ENCODE peak calls at places on chromosomes 4 and X, in nine cellular contexts. V, D, L, M, U, P, K, J and S are unnamed samples. For H3K9me3, the result is how much of the 10 kb centered on the place peaks cover.

GRCh38 chr4:7412586-7412975 is 22.1 kb downstream of the PSAPL1 start:
- DNase-seq in J (no peak), P (peak), D (no peak), M (peak), K (no peak), L (no peak), V (no peak), U (no peak), S (no peak)

GRCh38 chrX:19852014-19853005 is 35.1 kb downstream of the SH3KBP1 start:
- DNase-seq in M (no peak), J (peak), P (no peak), V (no peak), U (peak), L (no peak), K (no peak), D (peak), S (peak)

GRCh38 chr4:127771535-127772275 is 10.4 kb upstream of the HSPA4L start:
- DNase-seq in P (no peak), K (no peak), J (no peak), L (no peak), V (no peak), U (no peak), M (no peak), D (no peak), S (no peak)

GRCh38 chr4:112523764-112524505 is 8.0 kb upstream of the NEUROG2 start:
- DNase-seq in U (peak), M (peak), J (no peak), D (peak), P (peak), K (peak), L (peak), V (peak), S (peak)

GRCh38 chr4:173424899-173425805 is 26.2 kb upstream of the SCRG1 start:
- DNase-seq in L (no peak), J (peak), U (peak), P (no peak), K (no peak), V (no peak), M (no peak), D (no peak), S (no peak)

GRCh38 chr4:122652379-122652778 is 31.5 kb upstream of the IL21 start:
- DNase-seq in J (peak), P (no peak), L (peak), K (no peak), V (no peak), U (peak), M (no peak), D (no peak), S (peak)

GRCh38 chr4:38106301-38106700 is 146.1 kb downstream of the PTTG2 start:
- DNase-seq in J (peak), L (no peak), V (no peak), U (peak), M (no peak), K (no peak), D (no peak), P (no peak), S (no peak)

GRCh38 chrX:154648931-154649863 is 4.2 kb downstream of the CTAG2 start:
- DNase-seq in J (no peak), D (no peak), P (no peak), U (no peak), V (no peak), K (no peak), L (no peak), M (no peak), S (no peak)

GRCh38 chrX:10983526-10983925 is 127.6 kb upstream of the HCCS start:
- DNase-seq in J (no peak), L (no peak), U (no peak), M (no peak), D (no peak), V (no peak), K (no peak), P (no peak), S (no peak)

DNA sequence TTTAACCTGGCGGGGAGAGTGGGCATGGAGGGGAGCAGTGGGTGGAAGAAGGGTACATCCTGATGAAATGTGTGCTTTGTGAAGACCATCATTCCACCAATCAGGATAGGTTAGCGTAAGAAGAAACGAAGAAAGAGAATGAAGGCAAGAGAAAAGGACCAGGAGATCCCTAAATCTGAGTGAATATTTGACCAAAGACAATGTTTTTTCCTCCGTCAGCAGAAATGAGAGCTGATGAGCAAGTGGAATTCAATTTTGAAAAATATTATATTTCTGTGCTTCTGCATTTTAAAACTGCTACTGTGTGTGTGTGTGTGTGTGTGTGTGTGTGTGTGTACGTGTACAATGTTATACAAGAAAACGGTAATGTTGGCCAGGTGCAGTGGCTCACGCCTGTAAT is 58.3 kb upstream of the NOCT start:
- DNase-seq in P (no peak), M (no peak), D (no peak), U (no peak), V (no peak), K (no peak), J (no peak), L (no peak), S (no peak)
- H3K9me3 ChIP-seq in P (under half), M (under half), D (under half), U (under half), V (under half), K (under half), J (under half), L (under half), S (under half)

DNA sequence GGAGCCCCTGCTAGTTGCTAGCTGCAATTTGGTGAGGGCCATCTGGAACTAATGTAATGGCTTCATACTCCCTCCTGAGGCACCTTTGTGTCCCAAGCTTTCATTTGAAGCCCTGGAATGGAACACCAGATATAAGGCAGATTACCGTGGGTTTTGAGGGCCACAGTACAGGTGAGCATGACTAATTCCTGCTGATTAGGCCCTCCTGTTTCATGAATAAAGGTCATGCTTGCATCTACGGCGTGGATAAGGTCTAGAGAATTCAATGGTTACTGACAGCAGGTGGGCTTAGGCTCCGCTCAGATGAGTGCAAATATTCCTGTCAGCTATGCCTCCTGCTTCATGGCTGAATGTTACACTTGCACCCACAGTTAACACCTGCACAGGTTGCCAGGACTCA is 495.4 kb downstream of the NAP1L3 start:
- DNase-seq in V (no peak), K (no peak), U (no peak), P (no peak), J (no peak), D (no peak), M (no peak), L (no peak), S (no peak)
- H3K9me3 ChIP-seq in V (under half), K (under half), U (under half), P (under half), J (under half), D (under half), M (under half), L (under half), S (under half)

DNA sequence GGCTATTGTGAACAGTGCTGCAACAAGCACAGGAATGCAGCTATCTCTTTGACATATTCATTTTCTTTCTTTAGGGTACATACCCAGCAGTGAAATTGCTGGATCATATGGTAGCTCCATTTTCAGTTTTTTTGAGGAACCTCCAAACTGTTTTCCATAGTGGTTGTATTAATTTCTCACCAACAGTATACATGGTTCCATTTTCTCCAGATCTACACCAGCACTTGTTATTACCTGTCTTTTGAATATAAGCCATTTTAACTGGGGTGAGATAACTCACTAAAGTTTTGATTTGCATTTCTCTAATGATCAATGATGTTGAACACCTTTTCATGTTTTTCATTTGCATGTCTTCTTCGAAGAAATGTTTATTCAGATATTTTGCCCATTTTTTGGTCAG is 241.1 kb upstream of the AGTR2 start:
- DNase-seq in V (no peak), P (no peak), K (no peak), U (no peak), L (no peak), M (no peak), D (no peak), J (no peak), S (no peak)
- H3K9me3 ChIP-seq in V (under half), P (under half), K (under half), U (under half), L (under half), M (under half), D (under half), J (under half), S (under half)

DNA sequence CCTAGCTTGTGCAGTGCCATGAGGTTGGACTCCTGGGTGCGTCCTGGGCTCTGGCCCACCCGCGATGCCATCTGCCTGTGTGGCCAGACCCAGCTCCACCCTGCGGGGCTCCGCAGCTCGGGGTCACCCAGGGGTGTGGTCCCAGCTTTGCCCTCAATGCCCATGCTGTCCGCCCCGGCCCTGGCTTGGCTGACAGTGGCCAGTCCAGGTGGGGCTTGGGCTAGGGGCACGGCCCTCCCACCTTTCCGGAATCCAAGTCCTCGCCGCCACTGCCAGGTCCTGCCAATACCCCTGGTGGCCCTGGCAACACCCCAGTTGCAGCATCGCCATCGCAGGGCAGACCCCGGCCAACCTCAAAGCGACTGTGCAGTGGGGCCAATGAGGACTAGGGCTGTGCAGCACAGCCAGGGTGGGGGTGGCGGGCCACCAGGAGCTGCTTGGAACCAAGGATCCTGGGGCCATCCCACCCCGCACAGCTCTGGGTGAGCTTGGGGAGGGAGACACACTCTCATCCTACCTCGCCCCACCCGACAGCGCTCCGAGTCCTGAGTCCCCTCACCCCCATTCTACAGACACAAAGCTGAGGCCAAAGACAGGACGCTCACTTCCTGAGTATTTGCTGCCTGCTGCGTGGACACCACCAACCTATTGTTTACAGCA is 80.9 kb downstream of the ZNF718 start:
- DNase-seq in V (no peak), D (no peak), K (no peak), M (no peak), U (no peak), L (no peak), P (peak), J (no peak), S (no peak)
- H3K9me3 ChIP-seq in V (under half), D (under half), K (under half), M (under half), U (under half), L (under half), P (under half), J (under half), S (under half)

DNA sequence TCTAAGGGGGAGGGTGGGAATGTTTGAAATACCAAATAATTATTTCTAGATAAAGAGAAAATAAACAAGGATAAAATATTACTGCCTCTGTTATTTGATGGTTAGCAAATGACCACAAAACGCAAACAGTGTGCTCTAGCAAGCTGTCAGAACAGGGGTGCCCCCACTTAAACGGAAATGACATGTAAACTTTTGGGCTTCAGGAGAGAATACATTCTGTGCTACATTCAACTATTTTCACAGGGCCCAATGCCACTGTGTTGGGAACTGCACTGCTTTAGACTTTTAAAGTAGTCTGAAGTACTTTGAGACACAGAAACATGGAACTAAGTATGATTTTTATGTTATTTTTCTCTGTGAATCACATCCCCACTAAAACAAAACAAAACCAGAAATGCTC is 14.1 kb downstream of the CD40LG start:
- DNase-seq in J (no peak), V (no peak), U (no peak), P (no peak), L (no peak), K (no peak), D (no peak), M (no peak), S (peak)
- H3K9me3 ChIP-seq in J (under half), V (under half), U (under half), P (under half), L (under half), K (under half), D (under half), M (under half), S (under half)

GRCh38 chr4:18961879-18962278 is 940.3 kb upstream of the LCORL start:
- DNase-seq in U (no peak), D (no peak), L (no peak), J (no peak), V (no peak), M (no peak), P (no peak), K (no peak), S (no peak)

GRCh38 chr4:18953613-18954012 is 932.1 kb upstream of the LCORL start:
- DNase-seq in P (no peak), U (no peak), L (no peak), D (no peak), V (no peak), M (no peak), K (no peak), J (no peak), S (no peak)

GRCh38 chr4:18954538-18954937 is 933.0 kb upstream of the LCORL start:
- DNase-seq in K (no peak), M (no peak), V (no peak), P (no peak), U (no peak), D (no peak), L (no peak), J (no peak), S (no peak)

DNA sequence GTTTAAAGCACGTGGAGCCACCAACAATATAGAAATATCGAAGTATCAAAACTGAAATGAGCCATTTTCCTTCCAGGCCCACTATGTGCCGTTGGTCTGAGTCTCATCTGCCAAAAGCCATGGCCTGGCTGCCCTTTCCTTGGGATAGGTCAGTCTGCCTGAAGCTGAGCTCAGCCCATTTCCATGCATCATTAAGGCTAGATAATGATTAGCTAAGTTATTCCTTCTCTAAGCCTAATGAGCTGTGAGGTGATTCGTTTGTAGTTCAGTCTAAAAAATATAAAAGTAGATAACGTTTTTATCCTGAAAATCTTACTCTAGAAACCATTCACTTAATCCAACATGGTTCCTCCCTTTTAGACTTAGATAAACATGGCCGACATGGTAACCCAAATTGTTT is 936.2 kb upstream of the LCORL start:
- DNase-seq in L (no peak), K (no peak), P (no peak), J (no peak), V (no peak), D (no peak), U (no peak), M (no peak), S (no peak)
- H3K9me3 ChIP-seq in L (under half), K (under half), P (under half), J (under half), V (under half), D (under half), U (under half), M (under half), S (under half)

DNA sequence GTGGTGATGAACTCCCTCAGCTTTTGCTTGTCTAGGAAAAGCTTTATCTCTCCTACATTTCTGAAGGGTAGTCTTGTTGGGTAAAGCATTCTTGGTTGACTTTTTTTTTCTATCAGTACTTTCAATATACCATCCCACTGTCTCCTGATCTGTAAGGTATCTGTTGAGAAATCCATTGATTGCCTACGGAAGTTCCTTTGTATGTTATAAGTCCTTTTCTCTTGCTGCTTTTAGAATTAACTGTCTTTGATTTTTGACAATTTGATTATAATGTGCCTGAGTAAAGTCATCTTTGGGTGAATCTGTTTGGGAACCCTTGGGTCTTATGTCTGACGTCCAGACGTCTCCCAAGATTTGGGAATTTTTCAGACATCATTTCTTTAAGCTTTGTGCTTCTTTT is 30.8 kb downstream of the SCLT1 start:
- DNase-seq in D (no peak), P (no peak), L (no peak), U (no peak), K (no peak), J (no peak), V (no peak), M (no peak), S (no peak)
- H3K9me3 ChIP-seq in D (half or more), P (under half), L (half or more), U (under half), K (under half), J (under half), V (half or more), M (under half), S (under half)

DNA sequence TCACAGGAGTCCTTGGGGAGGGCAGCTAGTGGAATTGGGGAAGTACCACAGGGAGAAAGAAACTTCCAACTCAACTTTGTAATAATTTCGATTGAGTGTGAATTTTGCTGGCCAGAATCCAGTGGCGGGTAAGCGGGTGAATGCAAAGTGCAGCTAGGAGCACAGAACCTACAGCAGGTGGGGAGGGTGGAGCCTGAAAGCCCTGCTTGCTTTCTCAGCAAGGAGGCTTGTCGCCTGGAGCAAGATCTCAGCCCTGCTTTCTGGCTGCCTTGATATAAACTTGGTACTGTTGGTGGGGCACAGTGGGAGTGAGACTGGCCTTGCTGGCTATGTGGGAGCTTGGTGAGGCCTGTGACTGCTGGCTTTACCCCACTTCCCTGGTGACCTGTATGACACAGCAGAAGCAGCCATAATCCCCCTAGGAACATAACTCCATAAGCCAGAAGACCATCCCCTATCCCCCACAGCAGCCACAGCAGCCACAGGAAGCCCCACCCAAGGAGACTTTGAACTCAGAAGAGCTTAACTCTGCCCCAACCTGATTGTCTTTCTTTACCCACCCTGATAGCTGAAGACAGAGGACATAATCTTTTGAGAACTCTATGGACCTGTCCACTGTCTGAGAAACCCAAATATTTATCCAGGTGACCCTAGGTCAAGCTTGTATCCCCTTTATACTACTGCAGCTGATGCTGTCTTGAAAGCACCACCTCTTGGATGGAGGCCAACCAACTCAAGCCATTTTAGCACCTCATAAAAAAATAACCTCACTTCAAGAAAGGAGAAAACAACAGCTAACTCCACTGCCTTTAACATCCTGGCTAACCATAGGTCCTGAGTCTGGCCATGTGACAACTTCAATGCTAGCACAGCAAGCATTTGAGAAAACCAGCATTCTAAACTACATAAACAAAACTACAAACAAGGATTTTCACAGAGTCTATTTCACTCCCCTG is 87.2 kb upstream of the PDE5A start:
- DNase-seq in V (no peak), U (no peak), K (no peak), L (peak), D (no peak), P (no peak), M (no peak), J (no peak), S (peak)
- H3K9me3 ChIP-seq in V (under half), U (under half), K (under half), L (under half), D (under half), P (under half), M (under half), J (under half), S (under half)

DNA sequence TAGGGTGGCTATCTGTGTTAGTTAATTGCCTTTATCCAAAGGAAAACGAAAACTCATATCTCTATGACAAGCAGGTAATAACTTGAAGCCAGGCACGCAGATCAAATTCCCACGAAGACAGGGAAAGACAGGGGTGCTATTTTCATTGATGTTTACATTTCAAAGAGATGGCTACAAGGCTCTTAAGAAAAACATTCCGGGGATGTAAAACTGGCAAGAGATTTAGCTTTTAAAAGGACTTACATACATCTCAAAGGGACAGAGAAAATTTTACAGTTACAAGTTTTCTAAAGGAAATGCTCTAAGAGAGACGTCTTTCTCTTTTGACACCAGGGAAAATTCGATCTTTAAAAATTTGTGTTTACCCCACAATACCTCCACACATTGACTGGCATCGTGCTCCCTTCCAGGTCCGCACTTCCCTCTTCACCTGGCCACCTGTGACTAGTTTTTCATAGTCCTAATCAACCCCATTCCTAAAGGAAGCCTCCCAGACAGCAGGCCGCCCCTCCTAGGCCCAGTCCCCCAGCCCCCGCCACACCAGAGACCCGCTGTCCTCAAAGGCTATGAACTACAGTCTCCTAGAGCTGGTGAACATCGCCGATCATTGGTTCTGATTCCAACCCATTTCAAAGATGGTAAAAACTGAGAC is 700 bp upstream of the ARAF start:
- DNase-seq in V (no peak), K (no peak), D (no peak), M (no peak), L (no peak), J (no peak), P (no peak), U (no peak), S (peak)
- H3K9me3 ChIP-seq in V (under half), K (under half), D (under half), M (under half), L (under half), J (under half), P (under half), U (under half), S (under half)